ENCODE peak calls at places on chromosomes 4 and X, in eight cellular contexts. S is stimulated activated CD8-positive, alpha-beta memory T cell treated with anti-CD3 and anti-CD28 coated beads, Interleukin-15, amount 100 ng/mL, for 48 hours; Z is NCI-H1930; E is cerebellar nuclear complex; A is HS-5; H is heart right ventricle; F is amniotic stem cell; G is OCI-LY7. N is an unnamed sample.

GRCh38 chr4:87843936-87844335 is 11.2 kb downstream of the MEPE start:
- DNase-seq in Z (no peak), E (peak), F (peak), S (no peak), A (peak), H (no peak), G (no peak), N (no peak)

GRCh38 chr4:97142893-97143292 is 1000.4 kb downstream of the STPG2 start:
- DNase-seq in Z (no peak), H (no peak), A (no peak), S (no peak), F (no peak), E (no peak), G (no peak), N (no peak)

GRCh38 chr4:91826186-91826585 is 477.6 kb upstream of the GRID2 start:
- DNase-seq in G (no peak), E (no peak), F (peak), S (no peak), A (peak), H (no peak), Z (no peak), N (no peak)

GRCh38 chr4:151114986-151115385 is 15.6 kb downstream of the RPS3A start:
- DNase-seq in S (no peak), E (no peak), H (no peak), Z (no peak), A (no peak), G (no peak), F (no peak), N (peak)

GRCh38 chr4:89410687-89411086 is 103.1 kb upstream of the GPRIN3 start:
- DNase-seq in Z (no peak), H (no peak), A (peak), E (no peak), S (no peak), F (peak), G (no peak), N (peak)

GRCh38 chr4:48333587-48333986 is 7.7 kb upstream of the SLAIN2 start:
- DNase-seq in S (no peak), E (no peak), A (no peak), H (no peak), G (no peak), F (no peak), Z (no peak), N (no peak)

GRCh38 chr4:118703118-118703517 is 17.9 kb downstream of the METTL14 start:
- DNase-seq in G (no peak), Z (no peak), A (no peak), F (no peak), S (no peak), E (no peak), H (no peak), N (no peak)

GRCh38 chr4:32215277-32215676 is 1495.1 kb downstream of the PCDH7 start:
- DNase-seq in G (no peak), H (no peak), A (no peak), S (no peak), Z (no peak), E (no peak), F (no peak), N (no peak)

GRCh38 chr4:185210102-185210981 is 944 bp downstream of the SNX25 start:
- DNase-seq in S (peak), Z (no peak), G (peak), F (no peak), H (peak), A (no peak), E (peak), N (no peak)

GRCh38 chr4:152968806-152969394 is 32.8 kb downstream of the FHDC1 start:
- DNase-seq in E (no peak), F (no peak), Z (no peak), H (no peak), S (no peak), G (no peak), A (no peak), N (no peak)

GRCh38 chr4:152430507-152430906 is 105.4 kb downstream of the FBXW7 start:
- DNase-seq in H (no peak), F (no peak), G (no peak), Z (no peak), S (no peak), E (no peak), A (no peak), N (no peak)

GRCh38 chr4:68373513-68373912 is 23.6 kb upstream of the YTHDC1 start:
- DNase-seq in H (peak), Z (no peak), G (no peak), E (peak), F (no peak), S (peak), A (no peak), N (peak)

GRCh38 chrX:17020828-17021821 is 74.7 kb downstream of the REPS2 start:
- DNase-seq in F (no peak), S (no peak), A (no peak), G (no peak), H (no peak), E (no peak), Z (no peak), N (no peak)

GRCh38 chr4:140005699-140006098 is 148.3 kb downstream of the MAML3 start:
- DNase-seq in S (no peak), F (no peak), Z (peak), H (no peak), E (no peak), G (no peak), A (no peak), N (no peak)

GRCh38 chrX:153885968-153886903 is at the start of gene L1CAM:
- DNase-seq in F (no peak), S (no peak), H (no peak), Z (peak), G (no peak), E (no peak), A (no peak), N (no peak)

GRCh38 chr4:15168759-15169158 is 166.5 kb downstream of the CPEB2 start:
- DNase-seq in H (no peak), E (no peak), F (no peak), G (no peak), S (no peak), A (no peak), Z (no peak), N (no peak)

GRCh38 chr4:22932326-22932725 is 239.6 kb downstream of the GBA3 start:
- DNase-seq in A (no peak), H (peak), S (no peak), Z (no peak), G (no peak), F (no peak), E (no peak), N (no peak)